ENCODE peak calls at places on chromosomes 3 and 15, in eight cellular contexts. X is choroid plexus epithelial cell, C is natural killer cell, F is heart left ventricle, R is GM10248, Q is DND-41, E is BJ, U is fibroblast of mammary gland. I is an unnamed sample.
A peak's percentile ranks its signal among the peaks of the same experiment; 100 is the strongest.

GRCh38 chr3:123447749-123448502 is 964 bp downstream of the ADCY5 start:
- DNase-seq in X (no peak), C (peak; percentile 35), F (peak; percentile 46), R (peak; percentile 79), Q (no peak), E (no peak), U (no peak), I (no peak)

GRCh38 chr3:108887137-108887536 is 64.6 kb downstream of the TRAT1 start:
- DNase-seq in X (no peak), C (no peak), F (no peak), R (no peak), Q (no peak), E (no peak), U (no peak), I (no peak)

GRCh38 chr3:49732592-49732991 is 8.8 kb upstream of the GMPPB start:
- DNase-seq in X (no peak), C (no peak), F (no peak), R (no peak), Q (no peak), E (no peak), U (no peak), I (no peak)

GRCh38 chr15:41790756-41791546 is 16.7 kb downstream of the MAPKBP1 start:
- DNase-seq in X (peak; percentile 82), C (no peak), F (peak; percentile 60), R (no peak), Q (peak; percentile 39), E (peak; percentile 57), U (peak; percentile 66), I (no peak)

GRCh38 chr15:35191783-35192182 is 106.7 kb upstream of the NANOGP8 start:
- DNase-seq in X (no peak), C (no peak), F (no peak), R (no peak), Q (no peak), E (no peak), U (no peak), I (no peak)

GRCh38 chr15:60362318-60363023 is 35.3 kb downstream of the ANXA2 start:
- DNase-seq in X (peak; percentile 68), C (no peak), F (peak; percentile 42), R (no peak), Q (no peak), E (peak; percentile 63), U (peak; percentile 93), I (no peak)

GRCh38 chr3:51940648-51941421 is 869 bp downstream of the RRP9 start:
- DNase-seq in X (peak; percentile 21), C (peak; percentile 13), F (peak; percentile 13), R (no peak), Q (no peak), E (no peak), U (peak; percentile 39), I (no peak)

GRCh38 chr3:187987162-187987561 is 166.8 kb upstream of the LPP start:
- DNase-seq in X (no peak), C (no peak), F (no peak), R (no peak), Q (no peak), E (no peak), U (no peak), I (no peak)

GRCh38 chr15:42921049-42921731 is 612 bp upstream of the TTBK2 start:
- DNase-seq in X (peak; percentile 41), C (peak; percentile 24), F (peak; percentile 32), R (peak; percentile 18), Q (peak; percentile 41), E (no peak), U (peak; percentile 21), I (peak; percentile 66)

GRCh38 chr3:56321383-56321782 is 146.9 kb downstream of the ERC2 start:
- DNase-seq in X (no peak), C (no peak), F (no peak), R (no peak), Q (no peak), E (no peak), U (no peak), I (no peak)

GRCh38 chr15:89542369-89542768 is 32.9 kb upstream of the TICRR start:
- DNase-seq in X (no peak), C (no peak), F (no peak), R (no peak), Q (no peak), E (no peak), U (peak; percentile 18), I (no peak)

GRCh38 chr3:171198781-171199472 is 172.4 kb upstream of the SLC2A2 start:
- DNase-seq in X (peak; percentile 54), C (no peak), F (no peak), R (no peak), Q (no peak), E (no peak), U (no peak), I (no peak)

GRCh38 chr15:77384086-77384485 is 35.8 kb downstream of the PEAK1 start:
- DNase-seq in X (no peak), C (no peak), F (no peak), R (no peak), Q (no peak), E (no peak), U (no peak), I (no peak)

GRCh38 chr3:45800611-45801010 is 4.3 kb upstream of the SLC6A20 start:
- DNase-seq in X (no peak), C (no peak), F (no peak), R (no peak), Q (peak; percentile 13), E (no peak), U (no peak), I (no peak)

GRCh38 chr3:37096292-37096691 is 78.1 kb downstream of the LRRFIP2 start:
- DNase-seq in X (peak; percentile 61), C (no peak), F (no peak), R (no peak), Q (no peak), E (peak; percentile 60), U (peak; percentile 50), I (no peak)

GRCh38 chr3:149647812-149648211 is 10.0 kb downstream of the WWTR1 start:
- DNase-seq in X (no peak), C (no peak), F (no peak), R (no peak), Q (no peak), E (no peak), U (no peak), I (no peak)

DNA sequence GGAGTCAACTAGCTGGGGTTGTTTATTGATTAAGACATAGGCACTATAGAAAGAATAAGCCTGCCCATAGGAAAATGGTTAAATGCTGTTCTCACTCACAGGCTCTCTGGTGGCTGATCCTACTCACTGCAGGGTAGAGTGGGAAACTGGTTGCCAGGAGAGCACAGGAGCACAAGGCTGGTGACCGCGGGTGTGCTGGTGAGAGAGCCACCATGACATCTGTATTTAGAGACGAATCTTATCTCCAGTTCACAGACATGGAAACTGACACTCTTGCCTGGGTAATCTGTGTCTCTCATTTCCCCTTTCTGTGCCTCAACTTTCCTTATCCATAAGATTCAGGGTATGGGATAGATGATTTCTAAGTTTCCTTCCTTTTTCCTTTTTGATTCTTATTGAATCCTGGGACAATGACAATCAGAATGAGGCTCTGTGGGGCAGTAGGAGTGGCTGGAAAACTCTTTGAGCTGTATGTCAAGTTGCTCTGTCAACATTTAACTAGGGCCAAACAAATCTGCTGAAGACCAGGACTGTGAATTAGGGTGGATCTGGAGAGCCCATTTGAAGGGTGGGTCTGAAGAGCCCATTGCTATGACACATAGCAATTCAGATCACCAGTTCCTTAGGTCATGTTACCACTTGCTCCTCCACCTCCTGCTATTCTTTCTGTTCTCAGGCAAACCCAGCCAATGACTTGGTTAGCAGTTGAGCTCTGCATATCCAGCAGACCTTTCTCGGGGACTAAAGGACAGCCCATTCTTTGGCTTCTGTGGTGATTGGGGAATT is 286.1 kb upstream of the TBL1XR1 start:
- DNase-seq in X (peak; percentile 32), C (no peak), F (no peak), R (no peak), Q (no peak), E (no peak), U (no peak), I (no peak)
- TF ChIP-seq CTCF in X (peak; percentile 40), C (no peak), F (no peak), R (no peak), Q (peak; percentile 21), E (no peak), U (peak; percentile 25), I (peak; percentile 8)

GRCh38 chr15:57114070-57114469 is 195.6 kb downstream of the TCF12 start:
- DNase-seq in X (peak; percentile 85), C (no peak), F (no peak), R (no peak), Q (no peak), E (no peak), U (peak; percentile 20), I (no peak)

GRCh38 chr15:57109005-57109404 is 190.6 kb downstream of the TCF12 start:
- DNase-seq in X (no peak), C (no peak), F (no peak), R (no peak), Q (no peak), E (no peak), U (no peak), I (no peak)

GRCh38 chr15:57112178-57112577 is 193.7 kb downstream of the TCF12 start:
- DNase-seq in X (peak; percentile 26), C (no peak), F (no peak), R (no peak), Q (no peak), E (no peak), U (no peak), I (peak; percentile 24)

GRCh38 chr15:57111002-57111401 is 192.6 kb downstream of the TCF12 start:
- DNase-seq in X (no peak), C (no peak), F (no peak), R (no peak), Q (no peak), E (no peak), U (no peak), I (no peak)
- TF ChIP-seq CTCF in X (peak; percentile 40), C (no peak), F (no peak), R (no peak), Q (no peak), E (peak; percentile 30), U (peak; percentile 8), I (peak; percentile 28)

GRCh38 chr15:48109856-48110531 is 10.8 kb upstream of the SLC24A5 start:
- DNase-seq in X (no peak), C (no peak), F (no peak), R (no peak), Q (no peak), E (no peak), U (no peak), I (no peak)

GRCh38 chr15:48109212-48109611 is 11.6 kb upstream of the SLC24A5 start:
- DNase-seq in X (no peak), C (no peak), F (no peak), R (no peak), Q (no peak), E (no peak), U (no peak), I (no peak)

GRCh38 chr15:48112242-48112641 is 8.5 kb upstream of the SLC24A5 start:
- DNase-seq in X (peak; percentile 76), C (no peak), F (no peak), R (no peak), Q (peak; percentile 5), E (no peak), U (peak; percentile 15), I (no peak)
- TF ChIP-seq CTCF in X (peak; percentile 84), C (no peak), F (peak; percentile 47), R (peak; percentile 46), Q (peak; percentile 38), E (peak; percentile 49), U (peak; percentile 24), I (peak; percentile 19)

DNA sequence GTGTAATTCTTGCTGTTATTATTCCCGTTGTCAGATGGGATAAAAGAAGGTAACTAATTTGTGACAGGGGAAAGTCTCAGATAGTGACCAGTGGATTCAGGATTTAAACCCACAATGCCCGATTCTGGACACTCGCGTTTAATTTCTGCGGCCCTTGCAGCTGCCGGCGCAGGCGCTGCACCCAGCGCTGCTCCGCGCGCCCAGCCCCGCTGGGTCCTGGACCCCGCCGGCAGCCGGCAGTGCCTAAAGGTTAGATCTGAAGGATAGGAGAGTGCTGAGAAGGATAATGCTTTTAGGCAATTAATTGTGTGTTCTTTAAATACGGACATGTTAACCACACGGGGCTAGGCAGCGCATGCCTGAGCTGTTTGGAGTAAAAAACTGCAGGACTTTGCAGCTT is 3.6 kb upstream of the MKRN3 start:
- DNase-seq in X (no peak), C (no peak), F (no peak), R (no peak), Q (no peak), E (no peak), U (no peak), I (no peak)
- TF ChIP-seq CTCF in X (no peak), C (no peak), F (no peak), R (no peak), Q (no peak), E (no peak), U (no peak), I (no peak)